ENCODE peak calls at places on chromosomes 2 and 18, in four cellular contexts. H, I, R and A are unnamed samples.

GRCh38 chr2:132741754-132742153 is 71.7 kb upstream of the LYPD1 start:
- DNase-seq in H (no peak), I (no peak), R (no peak), A (no peak)

GRCh38 chr2:40155728-40156127 is 296.2 kb downstream of the SLC8A1 start:
- DNase-seq in R (no peak), I (no peak), H (no peak), A (no peak)

GRCh38 chr18:475202-475624 is 25.3 kb downstream of the COLEC12 start:
- DNase-seq in I (no peak), H (no peak), R (no peak), A (peak; percentile 64)

GRCh38 chr2:54206596-54206995 is 49.4 kb downstream of the TSPYL6 start:
- DNase-seq in H (peak; percentile 37), I (no peak), R (peak; percentile 45), A (no peak)

GRCh38 chr2:238785528-238785860 is 62.4 kb upstream of the TWIST2 start:
- DNase-seq in H (no peak), R (no peak), I (no peak), A (no peak)

GRCh38 chr18:41324020-41324791 is 630.8 kb upstream of the PIK3C3 start:
- DNase-seq in R (no peak), I (no peak), H (no peak), A (no peak)

GRCh38 chr2:85703329-85703728 is 9.2 kb downstream of the GNLY start:
- DNase-seq in I (no peak), R (no peak), H (no peak), A (no peak)

GRCh38 chr2:100119235-100119634 is 23.2 kb downstream of the AFF3 start:
- DNase-seq in H (no peak), I (no peak), R (no peak), A (no peak)

GRCh38 chr2:178530625-178531142 is 50.4 kb downstream of the PLEKHA3 start:
- DNase-seq in I (no peak), R (no peak), H (no peak), A (no peak)

GRCh38 chr2:237025090-237025865 is 60.4 kb upstream of the COPS8 start:
- DNase-seq in H (peak; percentile 37), I (no peak), R (peak; percentile 36), A (no peak)

GRCh38 chr18:56233595-56233994 is 404.8 kb downstream of the TXNL1 start:
- DNase-seq in H (no peak), R (no peak), I (peak; percentile 36), A (no peak)

GRCh38 chr2:105909215-105909614 is 164.5 kb downstream of the NCK2 start:
- DNase-seq in R (no peak), H (no peak), I (no peak), A (no peak)

GRCh38 chr2:32627441-32627900 is 379 bp upstream of the TTC27 start:
- DNase-seq in H (no peak), I (peak; percentile 44), R (peak; percentile 14), A (peak; percentile 75)

GRCh38 chr18:1094408-1094807 is 189.7 kb downstream of the ADCYAP1 start:
- DNase-seq in R (no peak), H (no peak), I (no peak), A (no peak)

GRCh38 chr2:46101557-46102220 is 195.5 kb upstream of the EPAS1 start:
- DNase-seq in R (no peak), I (no peak), H (no peak), A (no peak)

GRCh38 chr2:32591669-32592463 is 36.0 kb upstream of the TTC27 start:
- DNase-seq in H (no peak), I (no peak), R (no peak), A (no peak)

GRCh38 chr2:183927367-183928355 is 670.7 kb upstream of the ZNF804A start:
- DNase-seq in R (no peak), I (no peak), H (no peak), A (no peak)

GRCh38 chr18:11104307-11104706 is 45.1 kb downstream of the PIEZO2 start:
- DNase-seq in I (peak; percentile 39), R (no peak), H (no peak), A (no peak)

GRCh38 chr2:213723707-213724106 is 439.4 kb downstream of the SPAG16 start:
- DNase-seq in I (no peak), H (no peak), R (no peak), A (no peak)

GRCh38 chr18:5543036-5543671 is 643 bp downstream of the EPB41L3 start:
- DNase-seq in I (no peak), R (no peak), H (no peak), A (peak; percentile 66)

GRCh38 chr2:163682695-163683094 is 53.1 kb downstream of the FIGN start:
- DNase-seq in R (no peak), I (no peak), H (no peak), A (no peak)

GRCh38 chr2:101827246-101827645 is 129.7 kb downstream of the MAP4K4 start:
- DNase-seq in R (no peak), H (no peak), I (no peak), A (no peak)

GRCh38 chr2:30178618-30179404 is 32.0 kb downstream of the YPEL5 start:
- DNase-seq in H (no peak), R (no peak), I (peak; percentile 44), A (peak; percentile 69)

GRCh38 chr2:231380991-231381847 is 14.3 kb upstream of the B3GNT7 start:
- DNase-seq in I (no peak), R (no peak), H (no peak), A (no peak)

GRCh38 chr2:231380307-231380706 is 15.2 kb upstream of the B3GNT7 start:
- DNase-seq in R (no peak), H (no peak), I (no peak), A (no peak)

GRCh38 chr2:231383701-231384435 is 11.6 kb upstream of the B3GNT7 start:
- DNase-seq in R (no peak), H (no peak), I (no peak), A (no peak)

GRCh38 chr2:231379266-231380215 is 16.0 kb upstream of the B3GNT7 start:
- DNase-seq in H (no peak), R (no peak), I (no peak), A (no peak)

GRCh38 chr2:231382116-231382515 is 13.4 kb upstream of the B3GNT7 start:
- DNase-seq in I (no peak), R (no peak), H (no peak), A (no peak)
- H3K4me3 ChIP-seq in I (no peak overlapping the region), R (no peak overlapping the region), H (no peak overlapping the region), A (no peak overlapping the region)

GRCh38 chr18:63160172-63160995 is 159.2 kb downstream of the BCL2 start:
- DNase-seq in H (no peak), I (no peak), R (no peak), A (no peak)

GRCh38 chr18:63158012-63158631 is 161.4 kb downstream of the BCL2 start:
- DNase-seq in I (no peak), H (no peak), R (no peak), A (no peak)

GRCh38 chr18:63161032-63161727 is 158.4 kb downstream of the BCL2 start:
- DNase-seq in R (no peak), I (no peak), H (no peak), A (no peak)

GRCh38 chr18:63158676-63159291 is 160.8 kb downstream of the BCL2 start:
- DNase-seq in I (no peak), R (no peak), H (no peak), A (no peak)

DNA sequence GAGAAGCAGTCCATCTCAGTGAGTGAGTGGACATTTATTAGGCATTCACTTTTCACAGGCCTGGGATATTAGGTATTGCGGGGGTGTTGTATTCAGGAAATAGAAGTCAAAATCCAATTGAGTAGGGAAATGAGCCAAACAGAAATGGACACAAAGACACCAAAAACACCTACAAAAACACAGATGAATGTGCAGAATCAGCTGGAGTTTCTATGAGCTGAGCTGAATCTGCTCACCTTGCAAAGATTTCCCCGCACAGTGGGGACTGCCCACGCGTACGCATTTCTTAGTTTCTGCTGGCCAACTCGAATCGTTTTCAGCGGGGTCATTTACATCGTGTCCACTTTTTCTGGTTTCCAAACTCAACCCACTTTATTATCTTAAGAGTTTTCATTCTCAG is 160.0 kb downstream of the BCL2 start:
- DNase-seq in R (no peak), H (no peak), I (no peak), A (no peak)
- H3K4me1 ChIP-seq in R (peaks cover 14% of the 10 kb centered on the region), H (peaks cover 23% of the 10 kb centered on the region), I (peaks cover 32% of the 10 kb centered on the region), A (peaks cover 11% of the 10 kb centered on the region)

GRCh38 chr2:28583899-28584553 is 88.2 kb downstream of the PLB1 start:
- DNase-seq in R (peak; percentile 99), I (peak; percentile 73), H (peak; percentile 80), A (peak; percentile 75)
- H3K27ac ChIP-seq in R (peak overlapping the region; percentile 94), I (peak overlapping the region; percentile 41), H (peak overlapping the region; percentile 63), A (peak overlapping the region; percentile 93)

DNA sequence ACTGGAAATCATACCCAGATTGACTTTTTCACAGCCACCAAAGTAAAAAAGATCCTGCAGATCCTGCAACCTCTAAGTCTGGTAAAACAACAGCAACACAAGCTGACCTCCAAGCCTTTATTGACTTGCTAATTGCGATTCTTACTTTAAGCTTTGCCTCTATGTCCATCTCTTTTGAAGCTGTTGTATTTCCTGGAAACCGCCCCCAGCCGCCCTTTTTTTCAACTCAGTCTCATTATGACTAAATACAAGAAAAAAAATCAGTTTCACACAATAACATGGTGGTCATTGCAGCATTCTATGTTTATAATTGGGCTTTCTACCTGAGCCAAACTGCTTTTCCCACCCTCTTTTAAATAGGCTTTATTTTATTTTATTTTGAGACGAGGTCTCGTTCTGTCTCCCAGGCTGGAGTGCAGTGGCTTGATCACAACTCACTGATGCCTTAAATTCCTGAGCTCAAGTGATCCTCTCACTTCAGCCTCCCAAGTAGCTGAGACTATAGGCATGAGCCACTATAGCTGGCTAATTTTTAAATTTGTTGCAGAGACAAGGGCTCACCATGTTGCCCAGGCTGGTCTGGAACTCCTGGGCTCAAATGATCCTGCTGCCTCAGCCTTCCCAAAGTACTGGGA is 76.2 kb downstream of the MOGAT1 start:
- DNase-seq in I (no peak), R (no peak), H (no peak), A (no peak)
- H3K4me3 ChIP-seq in I (no peak overlapping the region), R (no peak overlapping the region), H (no peak overlapping the region), A (no peak overlapping the region)

GRCh38 chr2:225456619-225457260 is 57.2 kb downstream of the NYAP2 start:
- DNase-seq in H (no peak), I (no peak), R (no peak), A (no peak)
- H3K4me1 ChIP-seq in H (no peaks in the 10 kb centered on the region), I (no peaks in the 10 kb centered on the region), R (no peaks in the 10 kb centered on the region), A (no peaks in the 10 kb centered on the region)